ENCODE peak calls at places on chromosomes 5 and 9, in eight cellular contexts. One of them, this sample, is unnamed.

GRCh38 chr5:171721469-171721868 is 64.1 kb upstream of the SMIM23 start:
- DNase-seq in K562: no peak
- DNase-seq in GM19239: no peak
- DNase-seq in smooth muscle cell of the brain vasculature: no peak
- DNase-seq in NCI-H2081: no peak
- DNase-seq in dorsolateral prefrontal cortex: no peak
- DNase-seq in NCI-H446: no peak
- DNase-seq in stimulated activated CD8-positive, alpha-beta memory T cell treated with anti-CD3 and anti-CD28 coated beads, Interleukin-4, amount 100 ng/mL, for 1 hour: no peak
- DNase-seq in this sample: no peak

GRCh38 chr9:36316629-36317317 is 58.5 kb upstream of the GNE start:
- DNase-seq in NCI-H2081: no peak
- DNase-seq in smooth muscle cell of the brain vasculature: no peak
- DNase-seq in K562: no peak
- DNase-seq in GM19239: no peak
- DNase-seq in stimulated activated CD8-positive, alpha-beta memory T cell treated with anti-CD3 and anti-CD28 coated beads, Interleukin-4, amount 100 ng/mL, for 1 hour: no peak
- DNase-seq in NCI-H446: no peak
- DNase-seq in dorsolateral prefrontal cortex: peak; percentile 81
- DNase-seq in this sample: no peak

GRCh38 chr5:133059621-133060020 is 7.8 kb downstream of the HSPA4 start:
- DNase-seq in dorsolateral prefrontal cortex: no peak
- DNase-seq in K562: no peak
- DNase-seq in GM19239: no peak
- DNase-seq in NCI-H2081: no peak
- DNase-seq in NCI-H446: no peak
- DNase-seq in smooth muscle cell of the brain vasculature: no peak
- DNase-seq in stimulated activated CD8-positive, alpha-beta memory T cell treated with anti-CD3 and anti-CD28 coated beads, Interleukin-4, amount 100 ng/mL, for 1 hour: no peak
- DNase-seq in this sample: no peak

GRCh38 chr5:178431063-178431776 is 159.0 kb downstream of the COL23A1 start:
- DNase-seq in NCI-H446: no peak
- DNase-seq in stimulated activated CD8-positive, alpha-beta memory T cell treated with anti-CD3 and anti-CD28 coated beads, Interleukin-4, amount 100 ng/mL, for 1 hour: no peak
- DNase-seq in dorsolateral prefrontal cortex: no peak
- DNase-seq in smooth muscle cell of the brain vasculature: no peak
- DNase-seq in NCI-H2081: no peak
- DNase-seq in K562: no peak
- DNase-seq in GM19239: no peak
- DNase-seq in this sample: no peak

GRCh38 chr5:371811-372555 is 50.5 kb downstream of the AHRR start:
- DNase-seq in NCI-H2081: peak; percentile 43
- DNase-seq in smooth muscle cell of the brain vasculature: no peak
- DNase-seq in K562: no peak
- DNase-seq in dorsolateral prefrontal cortex: no peak
- DNase-seq in NCI-H446: no peak
- DNase-seq in GM19239: no peak
- DNase-seq in stimulated activated CD8-positive, alpha-beta memory T cell treated with anti-CD3 and anti-CD28 coated beads, Interleukin-4, amount 100 ng/mL, for 1 hour: no peak
- DNase-seq in this sample: no peak

GRCh38 chr5:163807781-163808180 is 302.4 kb downstream of the MAT2B start:
- DNase-seq in K562: no peak
- DNase-seq in NCI-H2081: no peak
- DNase-seq in dorsolateral prefrontal cortex: no peak
- DNase-seq in NCI-H446: no peak
- DNase-seq in GM19239: no peak
- DNase-seq in smooth muscle cell of the brain vasculature: no peak
- DNase-seq in stimulated activated CD8-positive, alpha-beta memory T cell treated with anti-CD3 and anti-CD28 coated beads, Interleukin-4, amount 100 ng/mL, for 1 hour: no peak
- DNase-seq in this sample: no peak

GRCh38 chr5:168356592-168356991 is 65.1 kb downstream of the WWC1 start:
- DNase-seq in stimulated activated CD8-positive, alpha-beta memory T cell treated with anti-CD3 and anti-CD28 coated beads, Interleukin-4, amount 100 ng/mL, for 1 hour: no peak
- DNase-seq in smooth muscle cell of the brain vasculature: no peak
- DNase-seq in NCI-H446: no peak
- DNase-seq in GM19239: no peak
- DNase-seq in K562: no peak
- DNase-seq in dorsolateral prefrontal cortex: no peak
- DNase-seq in NCI-H2081: no peak
- DNase-seq in this sample: peak; percentile 82

GRCh38 chr5:178441486-178442270 is 148.5 kb downstream of the COL23A1 start:
- DNase-seq in K562: no peak
- DNase-seq in stimulated activated CD8-positive, alpha-beta memory T cell treated with anti-CD3 and anti-CD28 coated beads, Interleukin-4, amount 100 ng/mL, for 1 hour: no peak
- DNase-seq in NCI-H446: no peak
- DNase-seq in GM19239: no peak
- DNase-seq in smooth muscle cell of the brain vasculature: no peak
- DNase-seq in NCI-H2081: no peak
- DNase-seq in dorsolateral prefrontal cortex: no peak
- DNase-seq in this sample: no peak

GRCh38 chr5:10489810-10490426 is 48.2 kb downstream of the ROPN1L start:
- DNase-seq in GM19239: peak; percentile 32
- DNase-seq in K562: no peak
- DNase-seq in NCI-H446: no peak
- DNase-seq in smooth muscle cell of the brain vasculature: no peak
- DNase-seq in NCI-H2081: no peak
- DNase-seq in dorsolateral prefrontal cortex: no peak
- DNase-seq in stimulated activated CD8-positive, alpha-beta memory T cell treated with anti-CD3 and anti-CD28 coated beads, Interleukin-4, amount 100 ng/mL, for 1 hour: no peak
- DNase-seq in this sample: no peak

GRCh38 chr5:55993628-55994501 is 898 bp downstream of the IL6ST start:
- DNase-seq in GM19239: no peak
- DNase-seq in NCI-H2081: no peak
- DNase-seq in NCI-H446: no peak
- DNase-seq in stimulated activated CD8-positive, alpha-beta memory T cell treated with anti-CD3 and anti-CD28 coated beads, Interleukin-4, amount 100 ng/mL, for 1 hour: no peak
- DNase-seq in smooth muscle cell of the brain vasculature: no peak
- DNase-seq in dorsolateral prefrontal cortex: no peak
- DNase-seq in K562: no peak
- DNase-seq in this sample: no peak

GRCh38 chr5:143372187-143372829 is 31.2 kb downstream of the NR3C1 start:
- DNase-seq in stimulated activated CD8-positive, alpha-beta memory T cell treated with anti-CD3 and anti-CD28 coated beads, Interleukin-4, amount 100 ng/mL, for 1 hour: no peak
- DNase-seq in smooth muscle cell of the brain vasculature: no peak
- DNase-seq in GM19239: no peak
- DNase-seq in dorsolateral prefrontal cortex: no peak
- DNase-seq in NCI-H2081: no peak
- DNase-seq in K562: no peak
- DNase-seq in NCI-H446: no peak
- DNase-seq in this sample: no peak

GRCh38 chr9:112078432-112078831 is 96.7 kb downstream of the SUSD1 start:
- DNase-seq in NCI-H446: no peak
- DNase-seq in NCI-H2081: no peak
- DNase-seq in stimulated activated CD8-positive, alpha-beta memory T cell treated with anti-CD3 and anti-CD28 coated beads, Interleukin-4, amount 100 ng/mL, for 1 hour: no peak
- DNase-seq in dorsolateral prefrontal cortex: no peak
- DNase-seq in smooth muscle cell of the brain vasculature: no peak
- DNase-seq in GM19239: peak; percentile 20
- DNase-seq in K562: no peak
- DNase-seq in this sample: no peak

GRCh38 chr5:55852503-55852902 is 1.3 kb downstream of the IL31RA start:
- DNase-seq in NCI-H2081: no peak
- DNase-seq in stimulated activated CD8-positive, alpha-beta memory T cell treated with anti-CD3 and anti-CD28 coated beads, Interleukin-4, amount 100 ng/mL, for 1 hour: no peak
- DNase-seq in GM19239: no peak
- DNase-seq in NCI-H446: no peak
- DNase-seq in dorsolateral prefrontal cortex: no peak
- DNase-seq in smooth muscle cell of the brain vasculature: no peak
- DNase-seq in K562: no peak
- DNase-seq in this sample: no peak

GRCh38 chr5:164207646-164208045 is 702.2 kb downstream of the MAT2B start:
- DNase-seq in GM19239: no peak
- DNase-seq in NCI-H446: no peak
- DNase-seq in stimulated activated CD8-positive, alpha-beta memory T cell treated with anti-CD3 and anti-CD28 coated beads, Interleukin-4, amount 100 ng/mL, for 1 hour: no peak
- DNase-seq in dorsolateral prefrontal cortex: no peak
- DNase-seq in smooth muscle cell of the brain vasculature: no peak
- DNase-seq in K562: no peak
- DNase-seq in NCI-H2081: no peak
- DNase-seq in this sample: no peak

GRCh38 chr5:36876965-36877666 is 547 bp downstream of the NIPBL start:
- DNase-seq in NCI-H446: peak; percentile 67
- DNase-seq in K562: peak; percentile 72
- DNase-seq in stimulated activated CD8-positive, alpha-beta memory T cell treated with anti-CD3 and anti-CD28 coated beads, Interleukin-4, amount 100 ng/mL, for 1 hour: peak; percentile 35
- DNase-seq in dorsolateral prefrontal cortex: peak; percentile 80
- DNase-seq in NCI-H2081: peak; percentile 64
- DNase-seq in GM19239: no peak
- DNase-seq in smooth muscle cell of the brain vasculature: no peak
- DNase-seq in this sample: peak; percentile 63

GRCh38 chr5:175001311-175001710 is 276.9 kb downstream of the MSX2 start:
- DNase-seq in GM19239: no peak
- DNase-seq in K562: no peak
- DNase-seq in dorsolateral prefrontal cortex: no peak
- DNase-seq in NCI-H2081: no peak
- DNase-seq in stimulated activated CD8-positive, alpha-beta memory T cell treated with anti-CD3 and anti-CD28 coated beads, Interleukin-4, amount 100 ng/mL, for 1 hour: no peak
- DNase-seq in smooth muscle cell of the brain vasculature: no peak
- DNase-seq in NCI-H446: no peak
- DNase-seq in this sample: no peak

GRCh38 chr5:1765141-1765879 is 34.3 kb downstream of the MRPL36 start:
- DNase-seq in NCI-H446: no peak
- DNase-seq in stimulated activated CD8-positive, alpha-beta memory T cell treated with anti-CD3 and anti-CD28 coated beads, Interleukin-4, amount 100 ng/mL, for 1 hour: no peak
- DNase-seq in K562: no peak
- DNase-seq in GM19239: peak; percentile 79
- DNase-seq in dorsolateral prefrontal cortex: peak; percentile 32
- DNase-seq in smooth muscle cell of the brain vasculature: no peak
- DNase-seq in NCI-H2081: no peak
- DNase-seq in this sample: no peak

GRCh38 chr9:105251733-105252404 is 7.4 kb downstream of the SLC44A1 start:
- DNase-seq in GM19239: no peak
- DNase-seq in NCI-H2081: no peak
- DNase-seq in K562: no peak
- DNase-seq in NCI-H446: no peak
- DNase-seq in dorsolateral prefrontal cortex: no peak
- DNase-seq in smooth muscle cell of the brain vasculature: no peak
- DNase-seq in stimulated activated CD8-positive, alpha-beta memory T cell treated with anti-CD3 and anti-CD28 coated beads, Interleukin-4, amount 100 ng/mL, for 1 hour: no peak
- DNase-seq in this sample: peak; percentile 3

GRCh38 chr5:175590471-175590881 is 67.4 kb upstream of the HRH2 start:
- DNase-seq in stimulated activated CD8-positive, alpha-beta memory T cell treated with anti-CD3 and anti-CD28 coated beads, Interleukin-4, amount 100 ng/mL, for 1 hour: no peak
- DNase-seq in K562: no peak
- DNase-seq in smooth muscle cell of the brain vasculature: no peak
- DNase-seq in dorsolateral prefrontal cortex: no peak
- DNase-seq in NCI-H2081: no peak
- DNase-seq in GM19239: no peak
- DNase-seq in NCI-H446: no peak
- DNase-seq in this sample: no peak

GRCh38 chr9:16611969-16612368 is 258.5 kb downstream of the BNC2 start:
- DNase-seq in NCI-H446: no peak
- DNase-seq in K562: no peak
- DNase-seq in NCI-H2081: no peak
- DNase-seq in dorsolateral prefrontal cortex: no peak
- DNase-seq in GM19239: no peak
- DNase-seq in smooth muscle cell of the brain vasculature: no peak
- DNase-seq in stimulated activated CD8-positive, alpha-beta memory T cell treated with anti-CD3 and anti-CD28 coated beads, Interleukin-4, amount 100 ng/mL, for 1 hour: no peak
- DNase-seq in this sample: no peak

GRCh38 chr5:42648036-42648435 is 108.6 kb upstream of the CCDC152 start:
- DNase-seq in K562: no peak
- DNase-seq in NCI-H446: no peak
- DNase-seq in dorsolateral prefrontal cortex: no peak
- DNase-seq in GM19239: no peak
- DNase-seq in NCI-H2081: no peak
- DNase-seq in smooth muscle cell of the brain vasculature: no peak
- DNase-seq in stimulated activated CD8-positive, alpha-beta memory T cell treated with anti-CD3 and anti-CD28 coated beads, Interleukin-4, amount 100 ng/mL, for 1 hour: no peak
- DNase-seq in this sample: no peak

GRCh38 chr9:95218790-95219189 is 98.7 kb downstream of the FANCC start:
- DNase-seq in NCI-H446: no peak
- DNase-seq in stimulated activated CD8-positive, alpha-beta memory T cell treated with anti-CD3 and anti-CD28 coated beads, Interleukin-4, amount 100 ng/mL, for 1 hour: no peak
- DNase-seq in K562: no peak
- DNase-seq in GM19239: no peak
- DNase-seq in NCI-H2081: peak; percentile 6
- DNase-seq in dorsolateral prefrontal cortex: no peak
- DNase-seq in smooth muscle cell of the brain vasculature: no peak
- DNase-seq in this sample: no peak

GRCh38 chr9:124040935-124041816 is 29.6 kb downstream of the LHX2 start:
- DNase-seq in NCI-H2081: peak; percentile 45
- DNase-seq in K562: peak; percentile 84
- DNase-seq in GM19239: peak; percentile 83
- DNase-seq in dorsolateral prefrontal cortex: no peak
- DNase-seq in NCI-H446: no peak
- DNase-seq in stimulated activated CD8-positive, alpha-beta memory T cell treated with anti-CD3 and anti-CD28 coated beads, Interleukin-4, amount 100 ng/mL, for 1 hour: no peak
- DNase-seq in smooth muscle cell of the brain vasculature: no peak
- DNase-seq in this sample: no peak

GRCh38 chr5:76402251-76402879 is 720 bp upstream of the IQGAP2 start:
- DNase-seq in dorsolateral prefrontal cortex: no peak
- DNase-seq in smooth muscle cell of the brain vasculature: no peak
- DNase-seq in NCI-H2081: no peak
- DNase-seq in NCI-H446: no peak
- DNase-seq in stimulated activated CD8-positive, alpha-beta memory T cell treated with anti-CD3 and anti-CD28 coated beads, Interleukin-4, amount 100 ng/mL, for 1 hour: peak; percentile 61
- DNase-seq in GM19239: peak; percentile 49
- DNase-seq in K562: peak; percentile 93
- DNase-seq in this sample: no peak

GRCh38 chr5:142330026-142330425 is 5.2 kb upstream of the SPRY4 start:
- DNase-seq in K562: no peak
- DNase-seq in smooth muscle cell of the brain vasculature: no peak
- DNase-seq in dorsolateral prefrontal cortex: no peak
- DNase-seq in NCI-H2081: no peak
- DNase-seq in NCI-H446: no peak
- DNase-seq in GM19239: no peak
- DNase-seq in stimulated activated CD8-positive, alpha-beta memory T cell treated with anti-CD3 and anti-CD28 coated beads, Interleukin-4, amount 100 ng/mL, for 1 hour: no peak
- DNase-seq in this sample: no peak

GRCh38 chr9:128139621-128140020 is 9.6 kb upstream of the LCN2 start:
- DNase-seq in NCI-H446: no peak
- DNase-seq in stimulated activated CD8-positive, alpha-beta memory T cell treated with anti-CD3 and anti-CD28 coated beads, Interleukin-4, amount 100 ng/mL, for 1 hour: no peak
- DNase-seq in GM19239: no peak
- DNase-seq in K562: no peak
- DNase-seq in NCI-H2081: no peak
- DNase-seq in smooth muscle cell of the brain vasculature: no peak
- DNase-seq in dorsolateral prefrontal cortex: no peak
- DNase-seq in this sample: no peak

GRCh38 chr5:175848676-175849075 is 22.7 kb upstream of the CPLX2 start:
- DNase-seq in smooth muscle cell of the brain vasculature: no peak
- DNase-seq in K562: no peak
- DNase-seq in GM19239: no peak
- DNase-seq in NCI-H446: no peak
- DNase-seq in dorsolateral prefrontal cortex: no peak
- DNase-seq in NCI-H2081: no peak
- DNase-seq in stimulated activated CD8-positive, alpha-beta memory T cell treated with anti-CD3 and anti-CD28 coated beads, Interleukin-4, amount 100 ng/mL, for 1 hour: no peak
- DNase-seq in this sample: no peak

GRCh38 chr9:126248680-126249079 is 77.9 kb upstream of the MVB12B start:
- DNase-seq in K562: no peak
- DNase-seq in GM19239: no peak
- DNase-seq in smooth muscle cell of the brain vasculature: no peak
- DNase-seq in NCI-H446: no peak
- DNase-seq in NCI-H2081: no peak
- DNase-seq in stimulated activated CD8-positive, alpha-beta memory T cell treated with anti-CD3 and anti-CD28 coated beads, Interleukin-4, amount 100 ng/mL, for 1 hour: no peak
- DNase-seq in dorsolateral prefrontal cortex: no peak
- DNase-seq in this sample: no peak

GRCh38 chr5:8676731-8677130 is 807.8 kb downstream of the MTRR start:
- DNase-seq in stimulated activated CD8-positive, alpha-beta memory T cell treated with anti-CD3 and anti-CD28 coated beads, Interleukin-4, amount 100 ng/mL, for 1 hour: no peak
- DNase-seq in K562: no peak
- DNase-seq in NCI-H2081: no peak
- DNase-seq in smooth muscle cell of the brain vasculature: no peak
- DNase-seq in NCI-H446: no peak
- DNase-seq in GM19239: no peak
- DNase-seq in dorsolateral prefrontal cortex: no peak
- DNase-seq in this sample: no peak

GRCh38 chr5:377326-377981 is 55.9 kb downstream of the AHRR start:
- DNase-seq in stimulated activated CD8-positive, alpha-beta memory T cell treated with anti-CD3 and anti-CD28 coated beads, Interleukin-4, amount 100 ng/mL, for 1 hour: no peak
- DNase-seq in K562: no peak
- DNase-seq in GM19239: no peak
- DNase-seq in NCI-H446: no peak
- DNase-seq in NCI-H2081: no peak
- DNase-seq in smooth muscle cell of the brain vasculature: no peak
- DNase-seq in dorsolateral prefrontal cortex: peak; percentile 31
- DNase-seq in this sample: no peak

GRCh38 chr9:101758300-101758930 is 20.0 kb upstream of the GRIN3A start:
- DNase-seq in dorsolateral prefrontal cortex: no peak
- DNase-seq in GM19239: no peak
- DNase-seq in NCI-H2081: no peak
- DNase-seq in smooth muscle cell of the brain vasculature: no peak
- DNase-seq in NCI-H446: no peak
- DNase-seq in stimulated activated CD8-positive, alpha-beta memory T cell treated with anti-CD3 and anti-CD28 coated beads, Interleukin-4, amount 100 ng/mL, for 1 hour: no peak
- DNase-seq in K562: no peak
- DNase-seq in this sample: no peak

GRCh38 chr5:158819095-158819494 is 280.6 kb downstream of the EBF1 start:
- DNase-seq in dorsolateral prefrontal cortex: no peak
- DNase-seq in stimulated activated CD8-positive, alpha-beta memory T cell treated with anti-CD3 and anti-CD28 coated beads, Interleukin-4, amount 100 ng/mL, for 1 hour: no peak
- DNase-seq in NCI-H2081: no peak
- DNase-seq in smooth muscle cell of the brain vasculature: no peak
- DNase-seq in K562: no peak
- DNase-seq in NCI-H446: no peak
- DNase-seq in GM19239: no peak
- DNase-seq in this sample: no peak

GRCh38 chr5:77852514-77853352 is 76.6 kb upstream of the TBCA start:
- DNase-seq in dorsolateral prefrontal cortex: peak; percentile 83
- DNase-seq in K562: no peak
- DNase-seq in NCI-H2081: no peak
- DNase-seq in smooth muscle cell of the brain vasculature: no peak
- DNase-seq in NCI-H446: no peak
- DNase-seq in stimulated activated CD8-positive, alpha-beta memory T cell treated with anti-CD3 and anti-CD28 coated beads, Interleukin-4, amount 100 ng/mL, for 1 hour: no peak
- DNase-seq in GM19239: no peak
- DNase-seq in this sample: peak; percentile 75

GRCh38 chr5:140084466-140084865 is 29.4 kb upstream of the PURA start:
- DNase-seq in smooth muscle cell of the brain vasculature: no peak
- DNase-seq in NCI-H446: no peak
- DNase-seq in K562: no peak
- DNase-seq in NCI-H2081: no peak
- DNase-seq in dorsolateral prefrontal cortex: no peak
- DNase-seq in GM19239: no peak
- DNase-seq in stimulated activated CD8-positive, alpha-beta memory T cell treated with anti-CD3 and anti-CD28 coated beads, Interleukin-4, amount 100 ng/mL, for 1 hour: no peak
- DNase-seq in this sample: no peak

This sample was measured in NCI-H2029.